ENCODE peak calls at places on chromosomes 12 and 14, in five cellular contexts. I is spleen, D is vagina, B is GM23338, Q is transverse colon. J is an unnamed sample.

GRCh38 chr14:103625361-103626095 is 3.5 kb upstream of the KLC1 start:
- DNase-seq in I (peak; percentile 80), D (no peak), B (no peak), Q (peak; percentile 22), J (no peak)

GRCh38 chr12:1740161-1740948 is 49.5 kb downstream of the ADIPOR2 start:
- DNase-seq in D (no peak), I (no peak), B (no peak), Q (no peak), J (no peak)

GRCh38 chr12:65891219-65891618 is 66.9 kb downstream of the HMGA2 start:
- DNase-seq in B (no peak), Q (no peak), D (no peak), I (no peak), J (no peak)

GRCh38 chr14:61145258-61145902 is 135.8 kb downstream of the TMEM30B start:
- DNase-seq in B (no peak), I (no peak), Q (no peak), D (no peak), J (no peak)

GRCh38 chr12:57175428-57176138 is 28.2 kb upstream of the LRP1-AS start:
- DNase-seq in Q (peak; percentile 86), D (no peak), I (no peak), B (peak; percentile 94), J (no peak)

GRCh38 chr12:19415563-19415962 is 23.7 kb upstream of the AEBP2 start:
- DNase-seq in B (no peak), I (peak; percentile 11), D (no peak), Q (no peak), J (no peak)

GRCh38 chr14:74220991-74221390 is 18.3 kb upstream of the VSX2 start:
- DNase-seq in Q (no peak), B (no peak), I (no peak), D (no peak), J (no peak)

GRCh38 chr14:94427016-94427613 is 25.5 kb downstream of the SERPINA11 start:
- DNase-seq in D (peak; percentile 10), Q (no peak), I (no peak), B (no peak), J (no peak)

GRCh38 chr14:71604231-71604630 is 328.0 kb upstream of the RGS6 start:
- DNase-seq in I (no peak), Q (no peak), B (no peak), D (no peak), J (no peak)

GRCh38 chr12:55727643-55728184 is 1.1 kb downstream of the CD63 start:
- DNase-seq in I (peak; percentile 83), D (no peak), Q (peak; percentile 59), B (peak; percentile 30), J (no peak)

GRCh38 chr14:22513066-22513812 is 75.8 kb downstream of the DAD1 start:
- DNase-seq in I (no peak), B (no peak), Q (no peak), D (no peak), J (no peak)
- TF ChIP-seq POLR2AphosphoS5 in I (no peak), B (no peak), Q (no peak), D (no peak), J (no peak)

GRCh38 chr14:21261824-21262223 is 7.4 kb downstream of the HNRNPC start:
- DNase-seq in B (no peak), Q (no peak), D (no peak), I (no peak), J (no peak)

GRCh38 chr14:21264025-21264801 is 5.0 kb downstream of the HNRNPC start:
- DNase-seq in D (no peak), Q (no peak), I (no peak), B (no peak), J (no peak)

GRCh38 chr14:21267431-21267845 is 1.8 kb downstream of the HNRNPC start:
- DNase-seq in Q (no peak), B (no peak), D (no peak), I (no peak), J (no peak)

GRCh38 chr14:21262410-21262809 is 6.8 kb downstream of the HNRNPC start:
- DNase-seq in D (no peak), I (no peak), B (no peak), Q (no peak), J (no peak)

GRCh38 chr14:21263284-21264024 is 5.8 kb downstream of the HNRNPC start:
- DNase-seq in D (no peak), Q (no peak), I (no peak), B (no peak), J (no peak)
- TF ChIP-seq POLR2AphosphoS5 in D (no peak), Q (no peak), I (no peak), B (no peak), J (no peak)

GRCh38 chr12:13148532-13148847 is 45.0 kb upstream of the GSG1 start:
- DNase-seq in Q (no peak), B (no peak), D (no peak), I (no peak), J (no peak)
- TF ChIP-seq POLR2AphosphoS5 in Q (no peak), B (no peak), D (no peak), I (no peak), J (no peak)

GRCh38 chr14:23164949-23165348 is 18.5 kb downstream of the SLC7A8 start:
- DNase-seq in D (no peak), B (no peak), I (no peak), Q (no peak), J (no peak)

GRCh38 chr14:23169622-23170021 is 13.8 kb downstream of the SLC7A8 start:
- DNase-seq in I (no peak), D (no peak), B (no peak), Q (no peak), J (no peak)

GRCh38 chr14:23171251-23171975 is 12.0 kb downstream of the SLC7A8 start:
- DNase-seq in I (no peak), B (no peak), Q (no peak), D (no peak), J (no peak)

GRCh38 chr14:23167006-23167847 is 16.2 kb downstream of the SLC7A8 start:
- DNase-seq in Q (no peak), I (no peak), D (no peak), B (no peak), J (no peak)

GRCh38 chr14:23168246-23168645 is 15.2 kb downstream of the SLC7A8 start:
- DNase-seq in B (no peak), D (no peak), I (no peak), Q (no peak), J (no peak)
- TF ChIP-seq POLR2AphosphoS5 in B (no peak), D (no peak), I (no peak), Q (peak; percentile 60), J (no peak)

GRCh38 chr14:22875003-22875747 is 3.6 kb downstream of the LRP10 start:
- DNase-seq in B (no peak), I (no peak), D (no peak), Q (no peak), J (no peak)
- TF ChIP-seq POLR2AphosphoS5 in B (no peak), I (no peak), D (no peak), Q (no peak), J (no peak)

DNA sequence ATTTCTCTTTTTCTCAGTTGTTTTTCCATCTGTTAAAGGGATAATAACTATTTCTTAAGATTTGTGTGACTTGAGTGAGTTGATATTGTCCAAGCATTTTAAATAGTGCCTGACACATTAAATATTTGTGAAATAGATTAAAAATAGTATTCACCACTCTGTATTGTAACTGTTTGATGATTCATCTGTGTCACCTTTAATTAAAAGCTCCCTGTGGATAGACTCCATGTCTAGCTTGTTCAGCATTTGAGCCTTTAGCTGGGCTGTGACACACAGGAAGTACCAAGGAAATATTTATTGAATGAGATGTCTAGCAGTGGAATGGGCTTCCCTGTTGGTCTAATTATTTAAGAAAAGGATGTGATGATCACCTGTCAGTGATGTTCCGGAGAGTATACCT is 1.8 kb upstream of the GLIPR1L2 start:
- DNase-seq in D (no peak), I (no peak), Q (no peak), B (no peak), J (no peak)
- TF ChIP-seq POLR2AphosphoS5 in D (no peak), I (no peak), Q (no peak), B (no peak), J (no peak)

GRCh38 chr12:22935501-22935900 is 310.5 kb downstream of the ETNK1 start:
- DNase-seq in B (no peak), I (no peak), Q (no peak), D (no peak), J (no peak)
- TF ChIP-seq POLR2AphosphoS5 in B (no peak), I (no peak), Q (no peak), D (no peak), J (no peak)

GRCh38 chr14:104973215-104974145 is 4.7 kb downstream of the AHNAK2 start:
- DNase-seq in D (peak; percentile 97), B (no peak), Q (peak; percentile 87), I (peak; percentile 72), J (peak; percentile 89)
- TF ChIP-seq POLR2AphosphoS5 in D (peak; percentile 89), B (no peak), Q (peak; percentile 35), I (no peak), J (peak; percentile 68)